ENCODE peak calls at places on chromosome 11, in four cellular contexts. One of them, this sample, is unnamed.

GRCh38 chr11:119195680-119196079 is 10.4 kb downstream of the NHERF4 start:
- DNase-seq in HepG2: peak
- DNase-seq in GM12878: no peak
- DNase-seq in K562: peak
- DNase-seq in this sample: peak

GRCh38 chr11:128796275-128796674 is 70.8 kb downstream of the KCNJ1 start:
- DNase-seq in HepG2: no peak
- DNase-seq in GM12878: peak
- DNase-seq in K562: no peak
- DNase-seq in this sample: no peak

GRCh38 chr11:125626381-125626950 is 1.5 kb downstream of the CHEK1 start:
- DNase-seq in HepG2: peak
- DNase-seq in GM12878: peak
- DNase-seq in K562: no peak
- DNase-seq in this sample: peak

GRCh38 chr11:3163241-3163981 is 1.7 kb downstream of the OSBPL5 start:
- DNase-seq in HepG2: no peak
- DNase-seq in GM12878: no peak
- DNase-seq in K562: no peak
- DNase-seq in this sample: peak

GRCh38 chr11:78370406-78371172 is 47.0 kb downstream of the GAB2 start:
- DNase-seq in HepG2: peak
- DNase-seq in GM12878: no peak
- DNase-seq in K562: no peak
- DNase-seq in this sample: no peak

GRCh38 chr11:107384136-107384535 is 73.5 kb downstream of the CWF19L2 start:
- DNase-seq in HepG2: no peak
- DNase-seq in GM12878: no peak
- DNase-seq in K562: no peak
- DNase-seq in this sample: no peak

GRCh38 chr11:14036495-14036894 is 74.0 kb downstream of the SPON1 start:
- DNase-seq in HepG2: no peak
- DNase-seq in GM12878: no peak
- DNase-seq in K562: no peak
- DNase-seq in this sample: no peak

GRCh38 chr11:110374921-110375320 is 54.8 kb upstream of the FDX1 start:
- DNase-seq in HepG2: no peak
- DNase-seq in GM12878: no peak
- DNase-seq in K562: no peak
- DNase-seq in this sample: no peak

GRCh38 chr11:64072403-64072802 is 36.7 kb downstream of the FLRT1 start:
- DNase-seq in HepG2: no peak
- DNase-seq in GM12878: no peak
- DNase-seq in K562: no peak
- DNase-seq in this sample: no peak

GRCh38 chr11:122105009-122105828 is 10.8 kb downstream of the BLID start:
- DNase-seq in HepG2: no peak
- DNase-seq in GM12878: no peak
- DNase-seq in K562: no peak
- DNase-seq in this sample: peak

GRCh38 chr11:61602775-61603569 is 22.1 kb upstream of the SYT7 start:
- DNase-seq in HepG2: no peak
- DNase-seq in GM12878: no peak
- DNase-seq in K562: peak
- DNase-seq in this sample: no peak

GRCh38 chr11:57566035-57566504 is 1.4 kb downstream of the UBE2L6 start:
- DNase-seq in HepG2: peak
- DNase-seq in GM12878: peak
- DNase-seq in K562: no peak
- DNase-seq in this sample: no peak

GRCh38 chr11:45877845-45878244 is 7.6 kb upstream of the MAPK8IP1 start:
- DNase-seq in HepG2: no peak
- DNase-seq in GM12878: no peak
- DNase-seq in K562: peak
- DNase-seq in this sample: no peak

GRCh38 chr11:93522448-93522847 is 20.7 kb downstream of the SMCO4 start:
- DNase-seq in HepG2: no peak
- DNase-seq in GM12878: no peak
- DNase-seq in K562: no peak
- DNase-seq in this sample: no peak

GRCh38 chr11:22778642-22779041 is 51.0 kb downstream of the SVIP start:
- DNase-seq in HepG2: peak
- DNase-seq in GM12878: no peak
- DNase-seq in K562: no peak
- DNase-seq in this sample: no peak

GRCh38 chr11:61553373-61554171 is 27.3 kb downstream of the SYT7 start:
- DNase-seq in HepG2: no peak
- DNase-seq in GM12878: no peak
- DNase-seq in K562: no peak
- DNase-seq in this sample: no peak

GRCh38 chr11:1236316-1237127 is 13.7 kb downstream of the MUC5B start:
- DNase-seq in HepG2: no peak
- DNase-seq in GM12878: no peak
- DNase-seq in K562: no peak
- DNase-seq in this sample: no peak

GRCh38 chr11:1181858-1182535 is 24.2 kb downstream of the MUC5AC start:
- DNase-seq in HepG2: no peak
- DNase-seq in GM12878: no peak
- DNase-seq in K562: no peak
- DNase-seq in this sample: no peak

GRCh38 chr11:2530131-2530854 is 85.5 kb downstream of the KCNQ1 start:
- DNase-seq in HepG2: no peak
- DNase-seq in GM12878: no peak
- DNase-seq in K562: no peak
- DNase-seq in this sample: no peak

GRCh38 chr11:94519478-94520084 is 7.3 kb downstream of the C11orf97 start:
- DNase-seq in HepG2: no peak
- DNase-seq in GM12878: no peak
- DNase-seq in K562: peak
- DNase-seq in this sample: no peak

GRCh38 chr11:3135491-3136440 is 29.3 kb downstream of the OSBPL5 start:
- DNase-seq in HepG2: no peak
- DNase-seq in GM12878: no peak
- DNase-seq in K562: no peak
- DNase-seq in this sample: peak

GRCh38 chr11:29161216-29161615 is 855.6 kb downstream of the KCNA4 start:
- DNase-seq in HepG2: no peak
- DNase-seq in GM12878: no peak
- DNase-seq in K562: no peak
- DNase-seq in this sample: no peak

GRCh38 chr11:112005422-112006094 is 19.6 kb upstream of the DLAT start:
- DNase-seq in HepG2: no peak
- DNase-seq in GM12878: no peak
- DNase-seq in K562: no peak
- DNase-seq in this sample: no peak

GRCh38 chr11:6480299-6480914 is 724 bp downstream of the ARFIP2 start:
- DNase-seq in HepG2: no peak
- DNase-seq in GM12878: no peak
- DNase-seq in K562: no peak
- DNase-seq in this sample: no peak

GRCh38 chr11:100705447-100705846 is 18.4 kb downstream of the ARHGAP42 start:
- DNase-seq in HepG2: no peak
- DNase-seq in GM12878: no peak
- DNase-seq in K562: no peak
- DNase-seq in this sample: no peak

GRCh38 chr11:66722745-66723651 is 6.0 kb downstream of the SPTBN2 start:
- DNase-seq in HepG2: no peak
- DNase-seq in GM12878: no peak
- DNase-seq in K562: no peak
- DNase-seq in this sample: no peak

GRCh38 chr11:113242767-113243397 is 71.5 kb upstream of the TTC12 start:
- DNase-seq in HepG2: no peak
- DNase-seq in GM12878: no peak
- DNase-seq in K562: no peak
- DNase-seq in this sample: no peak

GRCh38 chr11:1829039-1829820 is 5.6 kb upstream of the SYT8 start:
- DNase-seq in HepG2: no peak
- DNase-seq in GM12878: no peak
- DNase-seq in K562: no peak
- DNase-seq in this sample: no peak

GRCh38 chr11:44910591-44910990 is 40.1 kb downstream of the TP53I11 start:
- DNase-seq in HepG2: no peak
- DNase-seq in GM12878: no peak
- DNase-seq in K562: no peak
- DNase-seq in this sample: no peak

GRCh38 chr11:23257088-23257487 is 396.8 kb upstream of the CCDC179 start:
- DNase-seq in HepG2: no peak
- DNase-seq in GM12878: no peak
- DNase-seq in K562: no peak
- DNase-seq in this sample: no peak

GRCh38 chr11:61747389-61748285 is 4.8 kb upstream of the MYRF start:
- DNase-seq in HepG2: peak
- DNase-seq in GM12878: no peak
- DNase-seq in K562: peak
- DNase-seq in this sample: peak

GRCh38 chr11:3225159-3225758 is 6.6 kb upstream of the MRGPRG start:
- DNase-seq in HepG2: no peak
- DNase-seq in GM12878: no peak
- DNase-seq in K562: no peak
- DNase-seq in this sample: no peak

DNA sequence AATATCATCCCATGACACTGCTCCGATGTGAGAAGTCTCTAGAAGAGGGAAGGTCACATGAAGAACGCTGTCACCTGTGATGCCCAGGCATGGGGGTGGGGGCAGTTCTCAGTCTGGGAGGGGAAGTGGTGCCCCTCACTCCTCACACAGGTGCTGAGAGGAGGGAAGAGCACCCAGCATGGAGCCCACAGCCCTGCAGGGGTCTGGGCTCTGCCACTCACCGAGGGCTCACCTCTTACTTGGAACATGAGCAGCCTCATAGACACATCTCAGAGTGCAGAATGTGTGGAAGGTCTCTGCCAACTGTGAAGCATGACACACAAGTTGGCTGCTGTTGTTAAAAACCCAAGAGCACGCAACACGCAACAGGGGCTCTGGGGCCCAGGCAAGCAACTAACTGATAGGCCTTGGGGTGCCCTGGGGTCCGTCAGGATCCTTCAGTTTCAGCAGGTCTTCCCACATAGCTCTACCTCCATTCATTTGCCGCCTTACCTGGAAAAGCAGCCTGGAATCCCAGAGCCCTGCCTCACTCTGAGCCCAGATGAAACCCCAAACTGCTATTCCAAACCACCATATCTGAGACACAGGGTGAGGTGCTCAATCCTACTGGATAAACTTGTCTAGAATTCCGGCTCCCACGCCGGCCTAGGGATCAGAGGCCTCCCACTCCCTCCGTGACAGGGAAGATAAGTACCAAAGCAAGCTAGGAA is 17.5 kb upstream of the TMPRSS4 start:
- DNase-seq in HepG2: no peak
- DNase-seq in GM12878: no peak
- DNase-seq in K562: no peak
- DNase-seq in this sample: no peak
- TF ChIP-seq CBFB in HepG2: no peak
- TF ChIP-seq CBFB in GM12878: no peak
- TF ChIP-seq CBFB in K562: no peak
- TF ChIP-seq CBFB in this sample: no peak

DNA sequence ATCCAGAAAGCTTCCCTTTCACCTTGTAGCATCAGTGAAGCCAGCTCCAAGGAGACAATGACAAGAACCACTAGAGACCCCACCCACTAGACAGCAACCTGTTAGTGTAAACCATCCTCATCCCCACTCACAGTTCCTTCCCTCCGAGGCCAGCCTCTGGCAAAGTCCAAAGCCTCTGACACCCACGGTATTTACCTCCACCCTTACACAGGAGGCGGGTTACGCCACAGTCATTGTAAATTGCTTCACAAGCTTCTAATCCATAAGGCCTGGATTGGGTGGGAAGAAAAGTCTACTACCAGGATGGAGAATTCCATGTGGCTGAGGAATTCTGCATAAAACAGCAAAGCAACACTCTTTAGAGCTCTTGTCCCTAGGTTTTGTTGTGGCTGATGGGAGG is 287.4 kb downstream of the BUD13 start:
- DNase-seq in HepG2: peak
- DNase-seq in GM12878: no peak
- DNase-seq in K562: no peak
- DNase-seq in this sample: no peak
- TF ChIP-seq CBFB in HepG2: no peak
- TF ChIP-seq CBFB in GM12878: no peak
- TF ChIP-seq CBFB in K562: no peak
- TF ChIP-seq CBFB in this sample: no peak

GRCh38 chr11:68010058-68011041 is at the start of gene ALDH3B1:
- DNase-seq in HepG2: peak
- DNase-seq in GM12878: no peak
- DNase-seq in K562: peak
- DNase-seq in this sample: peak
- TF ChIP-seq CBFB in HepG2: peak
- TF ChIP-seq CBFB in GM12878: no peak
- TF ChIP-seq CBFB in K562: no peak
- TF ChIP-seq CBFB in this sample: no peak

GRCh38 chr11:12291767-12292166 is 85.6 kb upstream of the PARVA start:
- DNase-seq in HepG2: no peak
- DNase-seq in GM12878: no peak
- DNase-seq in K562: no peak
- DNase-seq in this sample: no peak
- TF ChIP-seq CBFB in HepG2: no peak
- TF ChIP-seq CBFB in GM12878: no peak
- TF ChIP-seq CBFB in K562: no peak
- TF ChIP-seq CBFB in this sample: no peak

GRCh38 chr11:85826096-85826855 is 15.3 kb upstream of the SYTL2 start:
- DNase-seq in HepG2: no peak
- DNase-seq in GM12878: no peak
- DNase-seq in K562: no peak
- DNase-seq in this sample: peak
- TF ChIP-seq CBFB in HepG2: no peak
- TF ChIP-seq CBFB in GM12878: no peak
- TF ChIP-seq CBFB in K562: no peak
- TF ChIP-seq CBFB in this sample: no peak

GRCh38 chr11:74443071-74443864 is 24.1 kb downstream of the KCNE3 start:
- DNase-seq in HepG2: peak
- DNase-seq in GM12878: no peak
- DNase-seq in K562: no peak
- DNase-seq in this sample: no peak
- TF ChIP-seq CBFB in HepG2: no peak
- TF ChIP-seq CBFB in GM12878: no peak
- TF ChIP-seq CBFB in K562: no peak
- TF ChIP-seq CBFB in this sample: no peak

This sample was measured in WTC11.